ENCODE peak calls at places on chromosomes 7 and 10, in ten cellular contexts. T is ovary; P is CD8-positive, alpha-beta T cell; J is HCT116; Y is PC-9; S is cardiac muscle cell; C is heart right ventricle; D is astrocyte; A is H9; G is B cell. Z is an unnamed sample.

GRCh38 chr7:133770863-133771492 is 356.2 kb upstream of the LRGUK start:
- DNase-seq in D (peak), P (no peak), G (no peak), C (no peak), T (no peak), S (no peak), A (no peak), Y (no peak), J (no peak), Z (peak)

GRCh38 chr10:114519306-114519669 is 115.0 kb upstream of the AFAP1L2 start:
- DNase-seq in S (no peak), A (no peak), D (peak), Y (peak), J (peak), P (no peak), T (no peak), C (no peak), G (no peak), Z (no peak)

GRCh38 chr10:123972481-123973401 is 81.1 kb upstream of the CPXM2 start:
- DNase-seq in D (no peak), Y (no peak), A (peak), J (no peak), C (no peak), T (no peak), S (peak), G (no peak), P (no peak), Z (no peak)

GRCh38 chr7:6367701-6368211 is 80.0 kb downstream of the DAGLB start:
- DNase-seq in T (no peak), C (no peak), A (no peak), J (no peak), G (no peak), Y (peak), D (peak), S (no peak), P (no peak), Z (peak)

GRCh38 chr7:76509931-76510877 is at the start of gene UPK3B:
- DNase-seq in D (no peak), A (peak), J (no peak), S (peak), G (no peak), T (no peak), Y (peak), P (no peak), C (no peak), Z (no peak)

GRCh38 chr7:74059681-74060588 is 23.7 kb upstream of the LIMK1 start:
- DNase-seq in Y (peak), T (no peak), S (no peak), C (no peak), D (no peak), A (peak), J (peak), G (no peak), P (no peak), Z (no peak)

GRCh38 chr7:134694767-134695166 is 48.1 kb downstream of the BPGM start:
- DNase-seq in J (no peak), D (no peak), S (no peak), P (no peak), T (no peak), G (no peak), A (no peak), C (no peak), Y (no peak), Z (no peak)

GRCh38 chr7:66800591-66800990 is 60.1 kb downstream of the RABGEF1 start:
- DNase-seq in A (no peak), P (no peak), T (no peak), S (no peak), D (no peak), G (peak), C (no peak), J (no peak), Y (no peak), Z (no peak)

GRCh38 chr7:47609803-47610452 is 28.0 kb upstream of the TNS3 start:
- DNase-seq in S (no peak), G (no peak), T (peak), Y (no peak), D (peak), C (no peak), A (no peak), J (no peak), P (no peak), Z (peak)

GRCh38 chr7:136045181-136045580 is 68.0 kb upstream of the MTPN start:
- DNase-seq in G (no peak), J (no peak), C (no peak), S (no peak), D (no peak), T (no peak), Y (no peak), P (no peak), A (no peak), Z (no peak)

GRCh38 chr7:150412016-150412415 is 32.9 kb downstream of the ZNF775 start:
- DNase-seq in T (no peak), C (no peak), G (no peak), J (no peak), Y (no peak), A (no peak), D (no peak), S (no peak), P (no peak), Z (no peak)

GRCh38 chr7:16916111-16916639 is 34.4 kb upstream of the AGR3 start:
- DNase-seq in C (no peak), S (no peak), G (no peak), A (no peak), P (no peak), T (no peak), J (no peak), Y (peak), D (peak), Z (peak)

GRCh38 chr7:79877874-79878465 is 256.7 kb upstream of the GNAI1 start:
- DNase-seq in J (no peak), D (no peak), G (no peak), C (no peak), T (no peak), Y (no peak), A (no peak), S (no peak), P (no peak), Z (no peak)

GRCh38 chr10:131477457-131478205 is 166.1 kb upstream of the TCERG1L start:
- DNase-seq in J (no peak), C (no peak), T (no peak), P (no peak), A (no peak), G (no peak), D (no peak), Y (no peak), S (no peak), Z (no peak)

GRCh38 chr10:53909791-53910190 is 891.2 kb downstream of the PCDH15 start:
- DNase-seq in Y (no peak), C (no peak), D (no peak), J (no peak), T (no peak), S (no peak), A (no peak), P (no peak), G (no peak), Z (no peak)

GRCh38 chr7:100968031-100968430 is 1.3 kb upstream of the MUC12 start:
- DNase-seq in Y (no peak), T (no peak), P (no peak), D (no peak), S (no peak), J (no peak), G (no peak), A (peak), C (no peak), Z (no peak)

GRCh38 chr7:120053390-120053961 is 219.5 kb upstream of the KCND2 start:
- DNase-seq in C (no peak), A (no peak), D (peak), G (no peak), S (no peak), P (no peak), T (no peak), J (no peak), Y (peak), Z (peak)

GRCh38 chr7:90594791-90595317 is 1.3 kb upstream of the CDK14 start:
- DNase-seq in G (peak), J (no peak), C (peak), S (no peak), P (no peak), A (peak), D (peak), T (no peak), Y (no peak), Z (peak)

GRCh38 chr10:121830101-121830500 is 97.7 kb downstream of the ATE1 start:
- DNase-seq in P (no peak), A (no peak), S (peak), Y (no peak), T (no peak), C (peak), G (no peak), D (no peak), J (no peak), Z (no peak)

GRCh38 chr10:24862586-24862985 is 89.8 kb downstream of the PRTFDC1 start:
- DNase-seq in D (no peak), G (no peak), S (no peak), Y (no peak), T (no peak), A (no peak), P (no peak), J (no peak), C (no peak), Z (no peak)

GRCh38 chr7:128236924-128237586 is 4.0 kb upstream of the LEP start:
- DNase-seq in J (no peak), G (no peak), C (no peak), T (no peak), S (no peak), D (peak), P (no peak), Y (peak), A (no peak), Z (peak)

GRCh38 chr10:114755537-114755936 is 66.0 kb upstream of the FHIP2A start:
- DNase-seq in J (no peak), S (no peak), Y (no peak), A (no peak), C (no peak), P (no peak), D (no peak), G (no peak), T (no peak), Z (no peak)

GRCh38 chr7:50821457-50821977 is 38.8 kb upstream of the GRB10 start:
- DNase-seq in J (no peak), D (peak), A (no peak), T (no peak), Y (peak), S (no peak), G (no peak), C (no peak), P (no peak), Z (no peak)

GRCh38 chr10:124032982-124033886 is 60.2 kb downstream of the CHST15 start:
- DNase-seq in G (no peak), J (no peak), S (no peak), T (peak), A (no peak), D (peak), Y (no peak), P (no peak), C (no peak), Z (peak)

GRCh38 chr10:116053910-116054309 is 219.1 kb downstream of the GFRA1 start:
- DNase-seq in J (no peak), C (no peak), S (no peak), A (no peak), Y (no peak), T (no peak), D (no peak), G (no peak), P (no peak), Z (no peak)

GRCh38 chr7:1144269-1144771 is 15.7 kb downstream of the ZFAND2A start:
- DNase-seq in D (no peak), C (peak), S (no peak), A (no peak), G (no peak), T (no peak), P (no peak), Y (no peak), J (no peak), Z (peak)
- TF ChIP-seq CTCF in D (no peak), C (peak), S (no peak), A (peak), G (peak), T (no peak), P (no peak), Y (no peak), J (no peak), Z (peak)

GRCh38 chr10:34260904-34261303 is 554.2 kb downstream of the PARD3 start:
- DNase-seq in G (no peak), C (no peak), D (no peak), J (no peak), Y (no peak), S (no peak), A (no peak), P (no peak), T (no peak), Z (no peak)

DNA sequence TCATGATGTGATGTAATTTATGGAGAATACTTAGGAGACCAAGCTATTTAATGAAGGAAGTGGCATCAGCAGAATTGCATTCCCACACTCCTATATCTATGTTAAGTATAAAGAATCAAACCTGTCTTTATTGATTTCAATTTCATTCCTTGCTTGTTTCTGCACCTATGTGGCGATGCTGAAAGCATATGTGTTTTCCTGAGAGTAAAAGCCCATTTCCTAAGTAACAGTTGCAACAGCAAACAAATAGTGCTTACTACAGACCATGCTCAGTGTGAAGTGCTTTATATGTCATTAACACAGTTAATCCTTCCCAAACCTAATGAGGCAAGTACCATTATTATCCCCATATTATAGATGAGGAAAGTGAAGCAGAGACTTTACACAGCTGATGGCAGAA is 552.1 kb downstream of the PARD3 start:
- DNase-seq in J (no peak), P (no peak), T (no peak), S (no peak), D (no peak), C (no peak), G (no peak), Y (no peak), A (no peak), Z (peak)
- TF ChIP-seq CTCF in J (peak), P (no peak), T (no peak), S (no peak), D (no peak), C (no peak), G (no peak), Y (no peak), A (peak), Z (peak)

GRCh38 chr7:44789990-44790389 is 6.5 kb upstream of the PPIA start:
- DNase-seq in C (no peak), G (no peak), P (no peak), J (no peak), Y (no peak), T (no peak), S (no peak), A (no peak), D (no peak), Z (no peak)

GRCh38 chr7:44787041-44787440 is 9.4 kb upstream of the PPIA start:
- DNase-seq in J (no peak), T (no peak), P (no peak), G (peak), A (no peak), S (no peak), Y (no peak), C (no peak), D (no peak), Z (no peak)

GRCh38 chr7:44787762-44788161 is 8.7 kb upstream of the PPIA start:
- DNase-seq in T (no peak), C (no peak), A (no peak), S (no peak), Y (peak), J (no peak), P (no peak), G (no peak), D (no peak), Z (no peak)

GRCh38 chr7:44793919-44794715 is 2.4 kb upstream of the PPIA start:
- DNase-seq in S (no peak), P (no peak), T (no peak), G (no peak), D (peak), Y (peak), J (no peak), A (no peak), C (no peak), Z (peak)

DNA sequence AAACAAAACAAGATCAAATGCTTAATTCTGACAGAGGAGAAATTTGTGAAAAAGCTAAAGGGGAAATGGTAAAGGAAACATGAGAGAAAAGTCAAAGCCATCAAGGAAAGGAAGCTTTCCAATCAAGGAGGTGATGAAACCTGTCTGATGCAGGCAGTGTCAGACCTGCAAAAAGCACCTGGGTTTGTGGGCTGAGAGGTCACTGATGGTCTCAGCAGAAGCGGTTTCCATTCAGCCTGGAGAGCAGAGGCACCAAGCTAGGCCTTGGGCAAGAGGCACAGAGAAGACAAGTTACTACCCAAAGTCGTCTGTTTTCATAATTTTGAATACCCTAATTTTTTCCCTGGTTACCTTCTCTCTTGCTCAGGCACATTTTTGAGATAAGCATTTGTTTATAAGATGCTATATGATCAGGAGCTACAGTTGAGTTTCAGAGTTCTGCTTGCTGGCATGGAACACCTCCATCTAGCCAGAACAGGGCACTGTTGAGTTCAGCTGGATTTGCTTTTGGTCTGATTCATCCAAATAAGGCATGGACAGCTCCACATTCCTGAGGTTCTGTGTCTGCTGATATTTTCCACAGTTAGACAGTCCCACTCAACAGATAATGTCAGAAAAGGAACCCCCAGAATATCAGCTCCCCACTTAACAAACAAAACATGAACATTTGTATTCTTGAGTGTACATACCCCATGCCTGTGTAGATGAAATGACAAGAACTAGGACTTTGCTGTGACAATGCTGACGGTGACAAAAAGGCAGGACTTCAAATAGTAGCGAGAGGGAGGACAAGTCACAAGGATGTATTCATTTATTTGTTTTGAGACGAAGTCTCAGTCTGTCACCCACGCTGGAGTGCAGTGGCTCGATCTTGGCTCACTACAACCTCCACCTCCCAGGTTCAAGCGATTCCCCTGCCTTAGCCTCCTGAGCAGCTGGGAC is 4.9 kb upstream of the PPIA start:
- DNase-seq in G (no peak), A (no peak), C (no peak), S (peak), D (peak), P (no peak), J (no peak), Y (peak), T (no peak), Z (peak)
- TF ChIP-seq CTCF in G (no peak), A (no peak), C (no peak), S (peak), D (peak), P (no peak), J (no peak), Y (no peak), T (no peak), Z (peak)

GRCh38 chr7:77696643-77697534 is 630 bp downstream of the RSBN1L start:
- DNase-seq in T (peak), P (peak), A (peak), C (peak), J (no peak), G (peak), S (peak), D (peak), Y (peak), Z (peak)
- TF ChIP-seq CTCF in T (no peak), P (no peak), A (no peak), C (no peak), J (no peak), G (no peak), S (no peak), D (no peak), Y (no peak), Z (peak)

GRCh38 chr10:7529638-7530037 is 118.8 kb upstream of the SFMBT2 start:
- DNase-seq in A (peak), Y (no peak), P (no peak), J (peak), G (no peak), D (no peak), C (no peak), T (peak), S (peak), Z (no peak)
- TF ChIP-seq CTCF in A (peak), Y (no peak), P (no peak), J (peak), G (no peak), D (no peak), C (peak), T (no peak), S (peak), Z (no peak)

DNA sequence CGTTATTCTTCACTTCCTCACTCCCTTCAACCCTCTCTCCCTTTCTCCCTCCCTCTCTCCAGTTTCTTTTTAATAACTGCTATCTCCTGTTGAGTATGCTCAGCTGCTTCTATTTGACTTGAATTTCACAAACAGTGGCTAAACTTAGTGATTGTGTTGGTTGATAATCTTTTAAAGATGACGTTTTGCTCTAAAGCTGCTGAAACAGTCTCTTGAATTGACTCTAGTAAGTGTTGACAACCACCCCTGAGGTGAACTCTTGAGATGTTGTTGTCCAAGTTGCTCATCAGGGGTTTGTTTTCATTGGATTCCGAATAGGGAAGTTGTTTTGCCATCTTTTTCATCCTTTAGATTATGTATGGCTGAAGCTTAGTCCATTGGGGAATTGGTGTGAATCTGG is 176.2 kb downstream of the TWIST1 start:
- DNase-seq in S (no peak), D (no peak), G (no peak), C (no peak), T (no peak), Y (no peak), P (no peak), A (no peak), J (no peak), Z (no peak)
- TF ChIP-seq CTCF in S (no peak), D (no peak), G (no peak), C (no peak), T (no peak), Y (no peak), P (no peak), A (no peak), J (no peak), Z (no peak)

GRCh38 chr7:142391191-142391992 is 133.5 kb upstream of the PRSS58 start:
- DNase-seq in S (peak), Y (no peak), J (peak), A (peak), T (no peak), D (no peak), P (no peak), C (no peak), G (no peak), Z (no peak)
- TF ChIP-seq CTCF in S (peak), Y (peak), J (peak), A (peak), T (no peak), D (peak), P (peak), C (no peak), G (no peak), Z (peak)